ENCODE peak calls at places on chromosomes 16 and 17, in nine cellular contexts. One of them, this sample, is unnamed.

GRCh38 chr16:23290189-23291062 is 11.7 kb upstream of the SCNN1B start:
- DNase-seq in NCI-H774: no peak
- DNase-seq in A172: no peak
- DNase-seq in HS-27A: no peak
- DNase-seq in testis: no peak
- DNase-seq in NCI-H2171 treated with DMSO at 0.1 percent for 48 hours: no peak
- DNase-seq in adrenal gland: no peak
- DNase-seq in iPS-NIHi11: no peak
- DNase-seq in RWPE1: no peak
- DNase-seq in this sample: no peak

GRCh38 chr16:84851192-84852127 is 31.7 kb downstream of the CRISPLD2 start:
- DNase-seq in NCI-H774: peak
- DNase-seq in A172: peak
- DNase-seq in HS-27A: peak
- DNase-seq in testis: no peak
- DNase-seq in NCI-H2171 treated with DMSO at 0.1 percent for 48 hours: no peak
- DNase-seq in adrenal gland: no peak
- DNase-seq in iPS-NIHi11: no peak
- DNase-seq in RWPE1: peak
- DNase-seq in this sample: no peak

GRCh38 chr17:7281953-7282751 is 634 bp downstream of the SLC2A4 start:
- DNase-seq in NCI-H774: no peak
- DNase-seq in A172: no peak
- DNase-seq in HS-27A: no peak
- DNase-seq in testis: no peak
- DNase-seq in NCI-H2171 treated with DMSO at 0.1 percent for 48 hours: no peak
- DNase-seq in adrenal gland: peak
- DNase-seq in iPS-NIHi11: peak
- DNase-seq in RWPE1: no peak
- DNase-seq in this sample: peak

GRCh38 chr17:82237746-82238561 is 9.1 kb downstream of the SLC16A3 start:
- DNase-seq in NCI-H774: no peak
- DNase-seq in A172: no peak
- DNase-seq in HS-27A: no peak
- DNase-seq in testis: no peak
- DNase-seq in NCI-H2171 treated with DMSO at 0.1 percent for 48 hours: no peak
- DNase-seq in adrenal gland: peak
- DNase-seq in iPS-NIHi11: no peak
- DNase-seq in RWPE1: no peak
- DNase-seq in this sample: peak

GRCh38 chr16:81251871-81252270 is 13.4 kb downstream of the BCO1 start:
- DNase-seq in NCI-H774: no peak
- DNase-seq in A172: no peak
- DNase-seq in HS-27A: no peak
- DNase-seq in testis: peak
- DNase-seq in NCI-H2171 treated with DMSO at 0.1 percent for 48 hours: no peak
- DNase-seq in adrenal gland: no peak
- DNase-seq in iPS-NIHi11: no peak
- DNase-seq in RWPE1: no peak
- DNase-seq in this sample: no peak

GRCh38 chr17:16919663-16920627 is 52.0 kb downstream of the TNFRSF13B start:
- DNase-seq in NCI-H774: no peak
- DNase-seq in A172: no peak
- DNase-seq in HS-27A: no peak
- DNase-seq in testis: no peak
- DNase-seq in NCI-H2171 treated with DMSO at 0.1 percent for 48 hours: no peak
- DNase-seq in adrenal gland: no peak
- DNase-seq in iPS-NIHi11: peak
- DNase-seq in RWPE1: no peak
- DNase-seq in this sample: no peak

GRCh38 chr16:66525396-66526180 is 24.3 kb downstream of the TK2 start:
- DNase-seq in NCI-H774: no peak
- DNase-seq in A172: peak
- DNase-seq in HS-27A: no peak
- DNase-seq in testis: no peak
- DNase-seq in NCI-H2171 treated with DMSO at 0.1 percent for 48 hours: no peak
- DNase-seq in adrenal gland: no peak
- DNase-seq in iPS-NIHi11: no peak
- DNase-seq in RWPE1: no peak
- DNase-seq in this sample: no peak

GRCh38 chr17:44688675-44689491 is 693 bp downstream of the CCDC43 start:
- DNase-seq in NCI-H774: peak
- DNase-seq in A172: no peak
- DNase-seq in HS-27A: no peak
- DNase-seq in testis: peak
- DNase-seq in NCI-H2171 treated with DMSO at 0.1 percent for 48 hours: no peak
- DNase-seq in adrenal gland: no peak
- DNase-seq in iPS-NIHi11: no peak
- DNase-seq in RWPE1: peak
- DNase-seq in this sample: no peak

GRCh38 chr17:80899402-80900268 is 92.0 kb upstream of the CHMP6 start:
- DNase-seq in NCI-H774: peak
- DNase-seq in A172: no peak
- DNase-seq in HS-27A: no peak
- DNase-seq in testis: no peak
- DNase-seq in NCI-H2171 treated with DMSO at 0.1 percent for 48 hours: no peak
- DNase-seq in adrenal gland: peak
- DNase-seq in iPS-NIHi11: peak
- DNase-seq in RWPE1: peak
- DNase-seq in this sample: no peak

GRCh38 chr16:53130193-53131049 is 75.6 kb downstream of the CHD9 start:
- DNase-seq in NCI-H774: peak
- DNase-seq in A172: peak
- DNase-seq in HS-27A: peak
- DNase-seq in testis: peak
- DNase-seq in NCI-H2171 treated with DMSO at 0.1 percent for 48 hours: peak
- DNase-seq in adrenal gland: peak
- DNase-seq in iPS-NIHi11: peak
- DNase-seq in RWPE1: peak
- DNase-seq in this sample: peak

GRCh38 chr17:59287452-59287851 is 44.0 kb upstream of the YPEL2 start:
- DNase-seq in NCI-H774: no peak
- DNase-seq in A172: peak
- DNase-seq in HS-27A: no peak
- DNase-seq in testis: no peak
- DNase-seq in NCI-H2171 treated with DMSO at 0.1 percent for 48 hours: no peak
- DNase-seq in adrenal gland: no peak
- DNase-seq in iPS-NIHi11: no peak
- DNase-seq in RWPE1: peak
- DNase-seq in this sample: no peak

GRCh38 chr16:53743149-53743566 is 39.2 kb downstream of the FTO start:
- DNase-seq in NCI-H774: no peak
- DNase-seq in A172: peak
- DNase-seq in HS-27A: peak
- DNase-seq in testis: no peak
- DNase-seq in NCI-H2171 treated with DMSO at 0.1 percent for 48 hours: no peak
- DNase-seq in adrenal gland: no peak
- DNase-seq in iPS-NIHi11: no peak
- DNase-seq in RWPE1: no peak
- DNase-seq in this sample: no peak

GRCh38 chr17:66848496-66848895 is 13.6 kb downstream of the CACNG5 start:
- DNase-seq in NCI-H774: no peak
- DNase-seq in A172: no peak
- DNase-seq in HS-27A: no peak
- DNase-seq in testis: no peak
- DNase-seq in NCI-H2171 treated with DMSO at 0.1 percent for 48 hours: no peak
- DNase-seq in adrenal gland: no peak
- DNase-seq in iPS-NIHi11: no peak
- DNase-seq in RWPE1: no peak
- DNase-seq in this sample: no peak

GRCh38 chr17:48259710-48260291 is 152.2 kb downstream of the SNX11 start:
- DNase-seq in NCI-H774: peak
- DNase-seq in A172: peak
- DNase-seq in HS-27A: no peak
- DNase-seq in testis: no peak
- DNase-seq in NCI-H2171 treated with DMSO at 0.1 percent for 48 hours: peak
- DNase-seq in adrenal gland: no peak
- DNase-seq in iPS-NIHi11: peak
- DNase-seq in RWPE1: peak
- DNase-seq in this sample: no peak

GRCh38 chr17:9432121-9432866 is 143.3 kb downstream of the STX8 start:
- DNase-seq in NCI-H774: no peak
- DNase-seq in A172: no peak
- DNase-seq in HS-27A: no peak
- DNase-seq in testis: no peak
- DNase-seq in NCI-H2171 treated with DMSO at 0.1 percent for 48 hours: no peak
- DNase-seq in adrenal gland: no peak
- DNase-seq in iPS-NIHi11: no peak
- DNase-seq in RWPE1: no peak
- DNase-seq in this sample: no peak

GRCh38 chr16:26019406-26019805 is 327.6 kb downstream of the HS3ST4 start:
- DNase-seq in NCI-H774: no peak
- DNase-seq in A172: no peak
- DNase-seq in HS-27A: no peak
- DNase-seq in testis: no peak
- DNase-seq in NCI-H2171 treated with DMSO at 0.1 percent for 48 hours: no peak
- DNase-seq in adrenal gland: no peak
- DNase-seq in iPS-NIHi11: no peak
- DNase-seq in RWPE1: no peak
- DNase-seq in this sample: no peak

GRCh38 chr17:31596382-31597323 is 205.2 kb downstream of the RAB11FIP4 start:
- DNase-seq in NCI-H774: no peak
- DNase-seq in A172: peak
- DNase-seq in HS-27A: peak
- DNase-seq in testis: peak
- DNase-seq in NCI-H2171 treated with DMSO at 0.1 percent for 48 hours: no peak
- DNase-seq in adrenal gland: peak
- DNase-seq in iPS-NIHi11: peak
- DNase-seq in RWPE1: peak
- DNase-seq in this sample: peak

GRCh38 chr17:20291853-20292252 is 175.5 kb downstream of the LGALS9B start:
- DNase-seq in NCI-H774: no peak
- DNase-seq in A172: no peak
- DNase-seq in HS-27A: no peak
- DNase-seq in testis: no peak
- DNase-seq in NCI-H2171 treated with DMSO at 0.1 percent for 48 hours: no peak
- DNase-seq in adrenal gland: no peak
- DNase-seq in iPS-NIHi11: no peak
- DNase-seq in RWPE1: no peak
- DNase-seq in this sample: no peak

GRCh38 chr17:50514936-50515702 is 6.9 kb downstream of the MYCBPAP start:
- DNase-seq in NCI-H774: no peak
- DNase-seq in A172: no peak
- DNase-seq in HS-27A: no peak
- DNase-seq in testis: peak
- DNase-seq in NCI-H2171 treated with DMSO at 0.1 percent for 48 hours: peak
- DNase-seq in adrenal gland: peak
- DNase-seq in iPS-NIHi11: no peak
- DNase-seq in RWPE1: no peak
- DNase-seq in this sample: no peak

GRCh38 chr16:80507538-80507937 is 33.3 kb upstream of the DYNLRB2 start:
- DNase-seq in NCI-H774: no peak
- DNase-seq in A172: no peak
- DNase-seq in HS-27A: no peak
- DNase-seq in testis: no peak
- DNase-seq in NCI-H2171 treated with DMSO at 0.1 percent for 48 hours: no peak
- DNase-seq in adrenal gland: peak
- DNase-seq in iPS-NIHi11: no peak
- DNase-seq in RWPE1: no peak
- DNase-seq in this sample: peak

GRCh38 chr17:49632201-49632600 is 45.7 kb downstream of the SPOP start:
- DNase-seq in NCI-H774: no peak
- DNase-seq in A172: no peak
- DNase-seq in HS-27A: no peak
- DNase-seq in testis: no peak
- DNase-seq in NCI-H2171 treated with DMSO at 0.1 percent for 48 hours: no peak
- DNase-seq in adrenal gland: no peak
- DNase-seq in iPS-NIHi11: no peak
- DNase-seq in RWPE1: no peak
- DNase-seq in this sample: no peak

GRCh38 chr16:76118344-76118743 is 158.9 kb upstream of the CNTNAP4 start:
- DNase-seq in NCI-H774: no peak
- DNase-seq in A172: no peak
- DNase-seq in HS-27A: no peak
- DNase-seq in testis: no peak
- DNase-seq in NCI-H2171 treated with DMSO at 0.1 percent for 48 hours: no peak
- DNase-seq in adrenal gland: no peak
- DNase-seq in iPS-NIHi11: no peak
- DNase-seq in RWPE1: no peak
- DNase-seq in this sample: no peak

GRCh38 chr17:59154335-59154720 is 658 bp downstream of the SKA2 start:
- DNase-seq in NCI-H774: peak
- DNase-seq in A172: peak
- DNase-seq in HS-27A: peak
- DNase-seq in testis: peak
- DNase-seq in NCI-H2171 treated with DMSO at 0.1 percent for 48 hours: peak
- DNase-seq in adrenal gland: no peak
- DNase-seq in iPS-NIHi11: peak
- DNase-seq in RWPE1: peak
- DNase-seq in this sample: peak

GRCh38 chr17:59899099-59899498 is 6.2 kb downstream of the RPS6KB1 start:
- DNase-seq in NCI-H774: peak
- DNase-seq in A172: no peak
- DNase-seq in HS-27A: no peak
- DNase-seq in testis: no peak
- DNase-seq in NCI-H2171 treated with DMSO at 0.1 percent for 48 hours: no peak
- DNase-seq in adrenal gland: no peak
- DNase-seq in iPS-NIHi11: no peak
- DNase-seq in RWPE1: peak
- DNase-seq in this sample: no peak

GRCh38 chr17:76078859-76079576 is at the start of gene ZACN:
- DNase-seq in NCI-H774: peak
- DNase-seq in A172: no peak
- DNase-seq in HS-27A: no peak
- DNase-seq in testis: no peak
- DNase-seq in NCI-H2171 treated with DMSO at 0.1 percent for 48 hours: no peak
- DNase-seq in adrenal gland: no peak
- DNase-seq in iPS-NIHi11: no peak
- DNase-seq in RWPE1: no peak
- DNase-seq in this sample: no peak

GRCh38 chr17:31631759-31632158 is 227.3 kb downstream of the COPRS start:
- DNase-seq in NCI-H774: no peak
- DNase-seq in A172: no peak
- DNase-seq in HS-27A: no peak
- DNase-seq in testis: no peak
- DNase-seq in NCI-H2171 treated with DMSO at 0.1 percent for 48 hours: no peak
- DNase-seq in adrenal gland: no peak
- DNase-seq in iPS-NIHi11: no peak
- DNase-seq in RWPE1: no peak
- DNase-seq in this sample: no peak

GRCh38 chr16:88815901-88816589 is 4.3 kb upstream of the APRT start:
- DNase-seq in NCI-H774: no peak
- DNase-seq in A172: peak
- DNase-seq in HS-27A: no peak
- DNase-seq in testis: no peak
- DNase-seq in NCI-H2171 treated with DMSO at 0.1 percent for 48 hours: peak
- DNase-seq in adrenal gland: peak
- DNase-seq in iPS-NIHi11: peak
- DNase-seq in RWPE1: peak
- DNase-seq in this sample: no peak

GRCh38 chr16:12538667-12539081 is 265.0 kb downstream of the CPPED1 start:
- DNase-seq in NCI-H774: no peak
- DNase-seq in A172: peak
- DNase-seq in HS-27A: no peak
- DNase-seq in testis: no peak
- DNase-seq in NCI-H2171 treated with DMSO at 0.1 percent for 48 hours: peak
- DNase-seq in adrenal gland: no peak
- DNase-seq in iPS-NIHi11: no peak
- DNase-seq in RWPE1: peak
- DNase-seq in this sample: no peak

GRCh38 chr17:61451538-61452300 is 503 bp upstream of the TBX4 start:
- DNase-seq in NCI-H774: no peak
- DNase-seq in A172: no peak
- DNase-seq in HS-27A: no peak
- DNase-seq in testis: no peak
- DNase-seq in NCI-H2171 treated with DMSO at 0.1 percent for 48 hours: no peak
- DNase-seq in adrenal gland: no peak
- DNase-seq in iPS-NIHi11: peak
- DNase-seq in RWPE1: no peak
- DNase-seq in this sample: no peak

GRCh38 chr17:64216385-64217248 is 46.4 kb downstream of the TEX2 start:
- DNase-seq in NCI-H774: no peak
- DNase-seq in A172: no peak
- DNase-seq in HS-27A: no peak
- DNase-seq in testis: peak
- DNase-seq in NCI-H2171 treated with DMSO at 0.1 percent for 48 hours: no peak
- DNase-seq in adrenal gland: peak
- DNase-seq in iPS-NIHi11: peak
- DNase-seq in RWPE1: no peak
- DNase-seq in this sample: peak

GRCh38 chr16:53346-54236 is at the start of the genes POLR3K and SNRNP25:
- DNase-seq in NCI-H774: peak
- DNase-seq in A172: peak
- DNase-seq in HS-27A: peak
- DNase-seq in testis: peak
- DNase-seq in NCI-H2171 treated with DMSO at 0.1 percent for 48 hours: peak
- DNase-seq in adrenal gland: peak
- DNase-seq in iPS-NIHi11: peak
- DNase-seq in RWPE1: peak
- DNase-seq in this sample: peak

This sample was measured in heart left ventricle.